ENCODE peak calls at places on chromosome 15, in ten cellular contexts. D, M, B, K, V, U, N, T, O and Z are unnamed samples.
A peak's percentile ranks its signal among the peaks of the same experiment; 100 is the strongest.

GRCh38 chr15:33565099-33565498 is 254.3 kb downstream of the RYR3 start:
- DNase-seq in D (peak; percentile 10), M (peak; percentile 48), B (no peak), K (no peak), V (no peak), U (no peak), N (no peak), T (no peak), O (no peak), Z (no peak)

GRCh38 chr15:58453931-58454793 is 22.4 kb downstream of the LIPC start:
- DNase-seq in D (no peak), M (peak; percentile 52), B (no peak), K (no peak), V (peak; percentile 57), U (no peak), N (no peak), T (no peak), O (no peak), Z (no peak)

GRCh38 chr15:40307421-40308165 is at the start of gene PLCB2:
- DNase-seq in D (no peak), M (peak; percentile 48), B (no peak), K (no peak), V (peak; percentile 88), U (peak; percentile 78), N (no peak), T (peak; percentile 74), O (peak; percentile 49), Z (peak; percentile 72)

GRCh38 chr15:30919877-30920550 is 16.3 kb downstream of the FAN1 start:
- DNase-seq in D (no peak), M (no peak), B (no peak), K (no peak), V (no peak), U (no peak), N (no peak), T (no peak), O (no peak), Z (no peak)

GRCh38 chr15:60804986-60805949 is 326.3 kb upstream of the ICE2 start:
- DNase-seq in D (no peak), M (peak; percentile 97), B (no peak), K (no peak), V (no peak), U (no peak), N (peak; percentile 61), T (no peak), O (no peak), Z (no peak)

GRCh38 chr15:71055461-71055860 is 59.8 kb upstream of the THSD4 start:
- DNase-seq in D (no peak), M (no peak), B (no peak), K (no peak), V (no peak), U (no peak), N (no peak), T (no peak), O (no peak), Z (no peak)

GRCh38 chr15:82933576-82933975 is 18.9 kb downstream of the HOMER2 start:
- DNase-seq in D (no peak), M (peak; percentile 16), B (no peak), K (no peak), V (no peak), U (no peak), N (no peak), T (no peak), O (no peak), Z (no peak)

GRCh38 chr15:92715753-92716152 is 60.2 kb upstream of the FAM174B start:
- DNase-seq in D (peak; percentile 44), M (peak; percentile 33), B (no peak), K (no peak), V (no peak), U (no peak), N (no peak), T (no peak), O (no peak), Z (no peak)

GRCh38 chr15:37038716-37039106 is 61.6 kb downstream of the MEIS2 start:
- DNase-seq in D (no peak), M (no peak), B (no peak), K (no peak), V (no peak), U (no peak), N (no peak), T (no peak), O (no peak), Z (no peak)

GRCh38 chr15:92643849-92644815 is 11.4 kb downstream of the FAM174B start:
- DNase-seq in D (no peak), M (no peak), B (no peak), K (no peak), V (no peak), U (no peak), N (no peak), T (no peak), O (no peak), Z (no peak)

GRCh38 chr15:80974914-80975313 is 14.7 kb downstream of the MESD start:
- DNase-seq in D (no peak), M (no peak), B (no peak), K (no peak), V (no peak), U (no peak), N (no peak), T (peak; percentile 22), O (no peak), Z (no peak)

GRCh38 chr15:39248204-39248603 is 332.7 kb upstream of the THBS1 start:
- DNase-seq in D (no peak), M (peak; percentile 90), B (no peak), K (peak; percentile 84), V (no peak), U (no peak), N (peak; percentile 92), T (no peak), O (no peak), Z (no peak)

GRCh38 chr15:72033711-72034110 is 84.2 kb downstream of the MYO9A start:
- DNase-seq in D (no peak), M (no peak), B (no peak), K (no peak), V (no peak), U (no peak), N (no peak), T (no peak), O (no peak), Z (no peak)

GRCh38 chr15:73767794-73768501 is 14.8 kb upstream of the INSYN1 start:
- DNase-seq in D (no peak), M (no peak), B (peak; percentile 64), K (no peak), V (no peak), U (no peak), N (no peak), T (no peak), O (no peak), Z (no peak)

GRCh38 chr15:63858881-63859280 is 25.1 kb upstream of the HERC1 start:
- DNase-seq in D (no peak), M (peak; percentile 23), B (no peak), K (no peak), V (no peak), U (peak; percentile 33), N (no peak), T (no peak), O (no peak), Z (no peak)

GRCh38 chr15:51751687-51752683 is 588 bp downstream of the TMOD2 start:
- DNase-seq in D (peak; percentile 48), M (peak; percentile 81), B (no peak), K (no peak), V (peak; percentile 36), U (peak; percentile 30), N (no peak), T (peak; percentile 52), O (peak; percentile 45), Z (peak; percentile 15)

GRCh38 chr15:28996289-28996688 is 110.5 kb downstream of the APBA2 start:
- DNase-seq in D (no peak), M (no peak), B (no peak), K (no peak), V (no peak), U (no peak), N (no peak), T (no peak), O (no peak), Z (no peak)

GRCh38 chr15:50624616-50625168 is 61.9 kb downstream of the TRPM7 start:
- DNase-seq in D (no peak), M (no peak), B (no peak), K (no peak), V (no peak), U (no peak), N (peak; percentile 49), T (no peak), O (no peak), Z (no peak)

GRCh38 chr15:43511012-43511885 is 6.2 kb upstream of the MAP1A start:
- DNase-seq in D (peak; percentile 49), M (peak; percentile 50), B (no peak), K (no peak), V (peak; percentile 49), U (peak; percentile 30), N (no peak), T (peak; percentile 65), O (peak; percentile 39), Z (no peak)

GRCh38 chr15:50883903-50884302 is 24.6 kb upstream of the AP4E1 start:
- DNase-seq in D (peak; percentile 27), M (peak; percentile 83), B (no peak), K (no peak), V (peak; percentile 89), U (no peak), N (no peak), T (no peak), O (no peak), Z (no peak)

GRCh38 chr15:51368751-51369450 is 27.4 kb downstream of the GLDN start:
- DNase-seq in D (no peak), M (peak; percentile 88), B (no peak), K (no peak), V (no peak), U (no peak), N (peak; percentile 56), T (no peak), O (no peak), Z (no peak)

GRCh38 chr15:49718234-49718633 is 97.4 kb downstream of the DTWD1 start:
- DNase-seq in D (no peak), M (no peak), B (no peak), K (peak; percentile 61), V (no peak), U (no peak), N (peak; percentile 71), T (no peak), O (no peak), Z (no peak)

GRCh38 chr15:67826717-67827560 is 1.6 kb downstream of the SKOR1 start:
- DNase-seq in D (no peak), M (no peak), B (no peak), K (no peak), V (no peak), U (peak; percentile 32), N (no peak), T (no peak), O (no peak), Z (no peak)

GRCh38 chr15:52120488-52120887 is 7.9 kb upstream of the BCL2L10 start:
- DNase-seq in D (no peak), M (no peak), B (no peak), K (no peak), V (no peak), U (no peak), N (no peak), T (no peak), O (no peak), Z (no peak)

GRCh38 chr15:69755571-69756310 is 303.1 kb downstream of the RPLP1 start:
- DNase-seq in D (no peak), M (peak; percentile 92), B (no peak), K (no peak), V (peak; percentile 44), U (peak; percentile 68), N (no peak), T (peak; percentile 60), O (peak; percentile 50), Z (peak; percentile 37)

GRCh38 chr15:100291106-100291505 is 50.7 kb downstream of the ADAMTS17 start:
- DNase-seq in D (no peak), M (peak; percentile 39), B (peak; percentile 6), K (no peak), V (no peak), U (no peak), N (no peak), T (no peak), O (no peak), Z (no peak)

GRCh38 chr15:27831384-27832262 is 267.5 kb downstream of the OCA2 start:
- DNase-seq in D (no peak), M (no peak), B (no peak), K (no peak), V (no peak), U (no peak), N (no peak), T (no peak), O (no peak), Z (no peak)

GRCh38 chr15:72284781-72285180 is 12.4 kb upstream of the PARP6 start:
- DNase-seq in D (no peak), M (no peak), B (no peak), K (no peak), V (no peak), U (no peak), N (no peak), T (no peak), O (no peak), Z (no peak)